ENCODE peak calls at places on chromosome 9, in five cellular contexts. E is lower leg skin, R is suprapubic skin, Q is tibial nerve, J is gastrocnemius medialis. K is an unnamed sample.

GRCh38 chr9:97938081-97938644 is at the start of gene HEMGN:
- DNase-seq in E (no peak), J (no peak), Q (no peak), R (no peak), K (no peak)

GRCh38 chr9:73446306-73446705 is 294.6 kb downstream of the ANXA1 start:
- DNase-seq in J (no peak), R (no peak), Q (no peak), E (no peak), K (no peak)

GRCh38 chr9:36152741-36153438 is 16.3 kb upstream of the CCIN start:
- DNase-seq in R (no peak), J (no peak), Q (no peak), E (no peak), K (no peak)

GRCh38 chr9:38445154-38446043 is 21.1 kb upstream of the IGFBPL1 start:
- DNase-seq in Q (no peak), J (no peak), E (no peak), R (no peak), K (no peak)

GRCh38 chr9:117028103-117028858 is 341.2 kb downstream of the TRIM32 start:
- DNase-seq in E (no peak), Q (no peak), R (no peak), J (no peak), K (no peak)

GRCh38 chr9:120372040-120372439 is 207.9 kb downstream of the CDK5RAP2 start:
- DNase-seq in J (no peak), E (no peak), R (peak; percentile 47), Q (no peak), K (peak; percentile 9)

GRCh38 chr9:98992885-98993569 is 49.3 kb downstream of the COL15A1 start:
- DNase-seq in R (no peak), J (no peak), E (no peak), Q (no peak), K (no peak)

GRCh38 chr9:29437515-29437914 is 1864.2 kb upstream of the C9orf72 start:
- DNase-seq in J (no peak), E (no peak), R (no peak), Q (no peak), K (no peak)

GRCh38 chr9:14014209-14014608 is 299.7 kb downstream of the NFIB start:
- DNase-seq in R (no peak), Q (no peak), E (no peak), J (peak; percentile 80), K (no peak)

GRCh38 chr9:101705135-101705661 is 33.2 kb downstream of the GRIN3A start:
- DNase-seq in E (peak; percentile 15), J (peak; percentile 15), R (no peak), Q (peak; percentile 24), K (no peak)

GRCh38 chr9:107504585-107505455 is 15.3 kb upstream of the KLF4 start:
- DNase-seq in Q (no peak), J (no peak), R (no peak), E (no peak), K (peak; percentile 59)

GRCh38 chr9:92620870-92621269 is 49.1 kb downstream of the IPPK start:
- DNase-seq in E (no peak), Q (no peak), J (no peak), R (no peak), K (no peak)

GRCh38 chr9:99907208-99907532 is 716 bp downstream of the STX17 start:
- DNase-seq in R (no peak), Q (peak; percentile 22), J (no peak), E (no peak), K (no peak)

GRCh38 chr9:134359493-134360179 is 33.4 kb downstream of the RXRA start:
- DNase-seq in R (no peak), Q (no peak), J (no peak), E (no peak), K (no peak)

GRCh38 chr9:133913571-133914369 is 78.4 kb downstream of the VAV2 start:
- DNase-seq in E (no peak), Q (no peak), R (no peak), J (no peak), K (no peak)

GRCh38 chr9:121292801-121293241 is 24.9 kb downstream of the GSN start:
- DNase-seq in R (peak; percentile 52), E (no peak), Q (no peak), J (no peak), K (no peak)

GRCh38 chr9:109145062-109145461 is 22.0 kb downstream of the FRRS1L start:
- DNase-seq in E (no peak), J (no peak), Q (no peak), R (no peak), K (no peak)

GRCh38 chr9:122128432-122129343 is 30.9 kb downstream of the NDUFA8 start:
- DNase-seq in J (no peak), E (no peak), Q (no peak), R (peak; percentile 45), K (peak; percentile 40)

GRCh38 chr9:107487521-107488399 is 1.8 kb downstream of the KLF4 start:
- DNase-seq in E (peak; percentile 52), J (peak; percentile 18), Q (peak; percentile 36), R (peak; percentile 83), K (peak; percentile 93)

DNA sequence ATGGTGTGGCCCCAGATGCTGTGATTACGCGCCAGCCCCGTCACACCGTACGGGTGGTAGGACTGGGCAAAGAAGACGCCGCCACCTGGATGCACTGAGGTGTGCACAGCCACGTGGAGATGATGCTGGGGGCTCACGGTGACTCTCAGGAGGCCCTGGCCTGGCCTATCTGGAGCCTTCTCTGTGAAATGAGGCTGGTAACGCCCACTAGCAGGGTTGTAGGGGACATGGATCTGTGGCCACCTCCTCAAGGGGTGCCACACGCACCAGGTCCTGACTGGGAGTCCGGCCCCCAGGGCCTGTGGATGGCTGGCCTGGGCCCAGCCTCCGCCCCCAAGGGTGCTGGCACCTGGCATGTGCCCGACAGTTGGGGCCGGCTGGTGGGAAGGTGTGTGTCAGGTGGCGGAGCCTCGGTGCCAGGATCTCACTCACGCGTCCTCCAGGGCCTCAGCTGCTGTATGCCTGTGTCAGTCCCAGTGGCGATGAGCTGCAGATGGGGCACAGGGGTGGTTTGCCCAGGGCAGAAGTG is 32.4 kb downstream of the NEK6 start:
- DNase-seq in E (no peak), Q (no peak), R (no peak), J (no peak), K (no peak)
- TF ChIP-seq POLR2A in E (no peak), Q (no peak), R (no peak), J (no peak), K (no peak)

DNA sequence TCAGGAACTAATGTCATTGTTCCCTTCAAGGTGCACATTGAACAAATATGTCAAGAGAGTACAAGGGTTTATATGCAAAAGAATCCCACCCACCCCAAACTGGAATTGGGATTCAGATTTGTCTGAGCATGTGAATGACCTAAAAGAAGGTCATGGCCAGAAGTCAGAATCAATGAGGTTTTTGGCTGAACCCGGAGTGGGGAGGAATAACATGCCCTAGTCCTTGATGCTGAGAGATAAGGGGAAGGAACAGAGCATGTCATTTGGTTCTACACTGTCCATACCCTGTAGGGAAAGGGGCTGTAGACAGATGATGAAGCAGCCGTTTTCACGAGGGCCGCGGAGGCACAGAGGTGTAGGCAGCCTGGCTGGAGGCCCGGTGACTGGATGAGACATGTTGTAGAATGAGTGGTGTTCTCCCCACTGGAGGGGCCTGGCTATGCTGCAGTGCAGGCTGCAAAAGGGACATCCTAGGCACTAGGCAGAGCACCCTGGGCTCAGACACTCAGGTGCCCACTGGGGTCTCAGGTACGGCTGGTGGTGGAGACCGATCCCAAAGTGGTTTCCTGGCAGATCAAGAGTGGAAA is 65.9 kb downstream of the ZFAND5 start:
- DNase-seq in E (no peak), R (no peak), J (no peak), Q (no peak), K (no peak)
- TF ChIP-seq POLR2A in E (no peak), R (no peak), J (no peak), Q (no peak), K (no peak)

DNA sequence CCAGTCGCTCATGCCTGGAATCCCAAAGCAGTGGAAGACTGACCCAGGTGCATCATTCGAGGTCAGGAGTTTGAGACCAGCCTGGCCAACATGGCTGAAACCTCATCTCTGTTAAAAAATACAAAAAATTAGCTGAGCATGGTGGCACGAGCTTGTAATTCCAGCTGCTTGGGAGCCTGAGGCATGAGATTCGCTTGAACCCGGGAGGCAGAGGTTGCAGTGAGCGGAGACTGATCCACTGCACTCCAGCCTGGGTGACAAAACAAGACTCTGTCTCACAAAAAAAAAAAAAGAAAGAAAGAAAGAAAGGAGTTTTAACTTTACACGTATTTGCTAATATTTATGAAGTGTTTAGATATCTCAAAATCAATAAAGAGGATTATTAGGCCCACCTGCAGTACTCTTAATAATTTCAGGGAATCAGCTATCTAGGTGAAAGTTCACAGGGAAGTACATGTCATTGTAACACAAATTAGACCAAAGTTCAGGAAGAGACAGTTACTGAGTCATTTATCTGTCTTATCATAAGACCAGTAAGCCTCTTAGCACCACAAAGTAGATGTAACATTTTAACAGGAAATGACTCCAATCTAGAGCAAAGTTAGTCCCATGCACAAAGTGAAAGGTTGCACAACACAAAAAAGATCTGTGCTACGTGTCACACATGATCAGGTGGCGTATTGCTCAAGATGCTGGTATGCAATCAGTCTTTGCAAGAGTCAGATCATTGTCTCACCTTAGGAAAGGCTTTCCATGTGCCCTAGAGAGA is 34.1 kb upstream of the PLIN2 start:
- DNase-seq in J (peak; percentile 77), E (peak; percentile 93), R (no peak), Q (peak; percentile 85), K (no peak)
- TF ChIP-seq POLR2A in J (no peak), E (no peak), R (no peak), Q (no peak), K (no peak)

GRCh38 chr9:95927288-95928004 is 52.0 kb downstream of the ERCC6L2 start:
- DNase-seq in R (no peak), E (no peak), Q (no peak), J (no peak), K (no peak)
- TF ChIP-seq POLR2A in R (no peak), E (no peak), Q (no peak), J (no peak), K (no peak)

DNA sequence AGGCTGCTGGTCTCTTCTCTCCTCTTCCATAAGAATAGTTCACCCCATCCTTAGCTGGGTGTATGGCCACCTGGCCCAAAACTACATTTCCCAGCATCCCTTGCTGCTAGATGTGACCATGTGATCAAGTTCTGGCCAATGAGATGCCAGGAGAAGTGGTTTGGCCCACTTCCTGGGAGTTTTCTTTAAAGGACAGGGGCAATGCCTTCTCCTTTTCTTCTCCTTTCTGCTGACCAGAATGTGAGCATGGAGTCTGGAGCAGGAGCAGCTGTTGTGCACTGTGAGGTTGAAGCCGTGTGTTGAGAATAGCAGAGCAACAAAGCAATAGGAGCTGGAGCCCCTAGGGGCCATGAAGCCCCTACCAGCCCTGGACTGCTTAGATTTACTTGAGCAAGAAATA is 36.8 kb downstream of the C9orf50 start:
- DNase-seq in R (no peak), J (peak; percentile 72), Q (peak; percentile 83), E (peak; percentile 72), K (no peak)
- TF ChIP-seq POLR2A in R (no peak), J (no peak), Q (no peak), E (no peak), K (no peak)

DNA sequence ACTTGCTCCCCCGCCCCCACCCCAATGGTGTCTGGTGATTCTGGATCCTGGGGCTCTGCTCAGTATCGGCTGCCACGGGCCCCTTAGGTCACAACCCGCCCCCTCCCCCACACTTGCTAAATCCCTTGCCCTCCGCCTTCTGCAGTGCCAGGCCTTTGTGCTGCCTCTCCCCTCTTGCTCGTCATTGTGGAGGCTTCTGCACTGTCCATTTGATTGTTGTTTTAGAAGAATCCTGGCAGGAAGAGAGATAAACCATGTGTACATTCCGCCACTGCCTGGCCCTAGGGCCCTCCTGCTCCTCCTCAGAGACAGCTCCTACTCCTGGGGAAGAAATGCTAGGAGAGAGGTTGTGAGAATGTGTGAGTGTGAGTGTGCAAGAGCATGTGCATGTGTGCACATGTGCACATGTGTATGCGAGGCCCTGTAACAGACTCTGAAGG is 50.3 kb downstream of the MVB12B start:
- DNase-seq in Q (no peak), R (no peak), J (no peak), E (no peak), K (no peak)
- TF ChIP-seq POLR2A in Q (no peak), R (no peak), J (no peak), E (no peak), K (no peak)

K was measured in upper lobe of left lung.